ENCODE peak calls at places on chromosome 9, in nine cellular contexts. G, B, M, U, O, A, S, Y and H are unnamed samples.

GRCh38 chr9:134625361-134626140 is 16.1 kb upstream of the COL5A1 start:
- DNase-seq in O (peak), Y (no peak), U (no peak), S (no peak), G (no peak), A (peak), B (no peak), M (peak), H (no peak)

GRCh38 chr9:79759460-79759859 is 187.7 kb downstream of the TLE4 start:
- DNase-seq in A (no peak), U (no peak), M (no peak), O (no peak), S (no peak), B (peak), G (no peak), Y (no peak), H (no peak)

GRCh38 chr9:21097817-21098216 is 20.1 kb upstream of the IFNB1 start:
- DNase-seq in O (no peak), U (no peak), S (no peak), G (peak), Y (no peak), M (no peak), B (no peak), A (no peak), H (no peak)

GRCh38 chr9:34545497-34545896 is 22.7 kb upstream of the ENHO start:
- DNase-seq in B (no peak), S (no peak), Y (no peak), O (no peak), G (no peak), U (no peak), M (no peak), A (peak), H (no peak)

GRCh38 chr9:20197976-20198685 is 409.3 kb upstream of the SLC24A2 start:
- DNase-seq in O (no peak), G (no peak), Y (no peak), S (no peak), A (no peak), B (no peak), U (no peak), M (peak), H (peak)

GRCh38 chr9:117473293-117473692 is 58.4 kb upstream of the ASTN2 start:
- DNase-seq in M (no peak), U (no peak), O (no peak), A (no peak), S (no peak), G (no peak), Y (no peak), B (no peak), H (no peak)

GRCh38 chr9:4228606-4229005 is 71.3 kb downstream of the GLIS3 start:
- DNase-seq in G (peak), S (no peak), M (peak), U (no peak), A (no peak), B (no peak), O (no peak), Y (peak), H (no peak)

GRCh38 chr9:101352892-101353462 is 31.8 kb downstream of the BAAT start:
- DNase-seq in G (no peak), U (no peak), M (no peak), Y (no peak), A (no peak), B (no peak), S (no peak), O (no peak), H (no peak)

GRCh38 chr9:16485575-16486321 is 384.7 kb downstream of the BNC2 start:
- DNase-seq in G (no peak), Y (no peak), M (no peak), O (no peak), A (no peak), B (no peak), U (no peak), S (no peak), H (no peak)

GRCh38 chr9:129052592-129052991 is 16.2 kb downstream of the MIGA2 start:
- DNase-seq in A (no peak), U (no peak), S (no peak), O (peak), Y (peak), M (no peak), B (no peak), G (no peak), H (no peak)

GRCh38 chr9:14710804-14711203 is 11.7 kb downstream of the CER1 start:
- DNase-seq in A (no peak), S (no peak), M (peak), U (no peak), Y (no peak), G (no peak), B (no peak), O (no peak), H (no peak)

GRCh38 chr9:76586555-76587314 is 127.8 kb downstream of the GCNT1 start:
- DNase-seq in O (no peak), Y (no peak), U (no peak), B (no peak), M (no peak), G (no peak), A (no peak), S (no peak), H (no peak)

GRCh38 chr9:123412171-123412820 is 56.3 kb downstream of the CRB2 start:
- DNase-seq in M (no peak), Y (no peak), S (no peak), B (no peak), U (no peak), A (no peak), G (no peak), O (peak), H (no peak)

GRCh38 chr9:69444791-69445190 is 119.8 kb downstream of the ENTREP1 start:
- DNase-seq in A (no peak), U (no peak), B (no peak), M (no peak), Y (no peak), O (no peak), G (no peak), S (no peak), H (no peak)

GRCh38 chr9:5582835-5583195 is 46.1 kb upstream of the RIC1 start:
- DNase-seq in M (peak), O (peak), S (no peak), G (no peak), A (no peak), B (peak), U (no peak), Y (no peak), H (peak)

GRCh38 chr9:27033815-27034403 is 28.4 kb upstream of the LRRC19 start:
- DNase-seq in O (peak), G (peak), S (peak), Y (peak), B (peak), M (peak), A (peak), U (peak), H (peak)

GRCh38 chr9:37197158-37198033 is 77.0 kb downstream of the ZCCHC7 start:
- DNase-seq in A (no peak), M (peak), Y (peak), O (no peak), G (peak), B (no peak), S (no peak), U (no peak), H (peak)

GRCh38 chr9:5786370-5787127 is 46.4 kb downstream of the ERMP1 start:
- DNase-seq in M (peak), A (no peak), O (no peak), G (no peak), Y (no peak), U (peak), B (no peak), S (no peak), H (no peak)

GRCh38 chr9:8331507-8331906 is 531.9 kb upstream of the DMAC1 start:
- DNase-seq in O (no peak), S (no peak), B (no peak), G (no peak), A (no peak), Y (no peak), M (no peak), U (no peak), H (no peak)

GRCh38 chr9:117092582-117092981 is 322.3 kb downstream of the ASTN2 start:
- DNase-seq in B (no peak), Y (no peak), S (no peak), M (no peak), G (no peak), A (no peak), O (peak), U (no peak), H (no peak)

GRCh38 chr9:81519816-81520215 is 169.5 kb downstream of the TLE1 start:
- DNase-seq in Y (no peak), G (no peak), U (no peak), O (no peak), A (no peak), S (no peak), M (no peak), B (no peak), H (no peak)

GRCh38 chr9:86287013-86287412 is 4.7 kb upstream of the ISCA1 start:
- DNase-seq in G (peak), S (no peak), O (no peak), B (no peak), A (no peak), M (peak), U (no peak), Y (peak), H (no peak)

GRCh38 chr9:116084497-116084896 is 69.1 kb upstream of the PAPPA start:
- DNase-seq in B (no peak), Y (no peak), M (no peak), A (no peak), U (no peak), S (no peak), O (no peak), G (no peak), H (no peak)